ENCODE peak calls at places on chromosomes 16 and 17, in six cellular contexts. R is naive B cell, L is PC-3, E is EH, V is Right ventricle myocardium superior, U is cardiac fibroblast. S is an unnamed sample.
A peak's percentile ranks its signal among the peaks of the same experiment; 100 is the strongest.

GRCh38 chr17:47729486-47729885 is 3.5 kb upstream of the TBX21 start:
- DNase-seq in R (no peak), L (no peak), E (no peak), V (no peak), U (no peak), S (no peak)

GRCh38 chr17:2549392-2550211 is 37.9 kb upstream of the METTL16 start:
- DNase-seq in R (no peak), L (no peak), E (peak; percentile 32), V (no peak), U (no peak), S (no peak)

GRCh38 chr17:59534583-59534982 is 30.8 kb upstream of the DHX40 start:
- DNase-seq in R (no peak), L (peak; percentile 46), E (peak; percentile 14), V (no peak), U (no peak), S (peak; percentile 40)

GRCh38 chr17:21495281-21495680 is 119.1 kb downstream of the KCNJ12 start:
- DNase-seq in R (no peak), L (no peak), E (no peak), V (no peak), U (no peak), S (no peak)

GRCh38 chr17:66308856-66309255 is 6.4 kb downstream of the PRKCA start:
- DNase-seq in R (no peak), L (no peak), E (no peak), V (no peak), U (no peak), S (no peak)

GRCh38 chr16:1862394-1862793 is 9.6 kb downstream of the MEIOB start:
- DNase-seq in R (no peak), L (no peak), E (no peak), V (no peak), U (no peak), S (no peak)

GRCh38 chr16:89442588-89442987 is 47.8 kb downstream of the ANKRD11 start:
- DNase-seq in R (no peak), L (no peak), E (no peak), V (peak; percentile 54), U (no peak), S (no peak)

GRCh38 chr16:2983706-2984136 is 3.5 kb upstream of the PKMYT1 start:
- DNase-seq in R (peak; percentile 49), L (peak; percentile 86), E (peak; percentile 81), V (peak; percentile 90), U (peak; percentile 82), S (peak; percentile 91)

GRCh38 chr17:48385303-48385702 is 44.7 kb downstream of the SKAP1 start:
- DNase-seq in R (no peak), L (no peak), E (no peak), V (no peak), U (no peak), S (no peak)

GRCh38 chr16:66406534-66407368 is 20.3 kb upstream of the BEAN1 start:
- DNase-seq in R (peak; percentile 79), L (peak; percentile 69), E (peak; percentile 72), V (peak; percentile 92), U (peak; percentile 79), S (peak; percentile 89)

GRCh38 chr17:27009087-27009486 is 284.8 kb upstream of the WSB1 start:
- DNase-seq in R (no peak), L (no peak), E (no peak), V (no peak), U (no peak), S (no peak)

GRCh38 chr17:29592850-29593545 is at the start of gene ANKRD13B:
- DNase-seq in R (peak; percentile 34), L (no peak), E (peak; percentile 30), V (peak; percentile 74), U (no peak), S (no peak)

GRCh38 chr17:47803751-47804150 is 17.8 kb downstream of the OSBPL7 start:
- DNase-seq in R (no peak), L (no peak), E (no peak), V (no peak), U (no peak), S (no peak)

GRCh38 chr16:65176603-65177002 is 54.7 kb upstream of the CDH11 start:
- DNase-seq in R (no peak), L (no peak), E (peak; percentile 86), V (peak; percentile 59), U (peak; percentile 73), S (no peak)

GRCh38 chr17:48472485-48473281 is 42.7 kb upstream of the SKAP1 start:
- DNase-seq in R (no peak), L (peak; percentile 96), E (peak; percentile 83), V (no peak), U (peak; percentile 42), S (no peak)

GRCh38 chr16:138049-138417 is 440 bp downstream of the NPRL3 start:
- DNase-seq in R (peak; percentile 24), L (no peak), E (peak; percentile 20), V (peak; percentile 46), U (no peak), S (no peak)

GRCh38 chr16:83772806-83773205 is 35.0 kb upstream of the HSBP1 start:
- DNase-seq in R (no peak), L (no peak), E (no peak), V (no peak), U (no peak), S (no peak)

GRCh38 chr17:81935709-81936084 is 1.4 kb downstream of the PYCR1 start:
- DNase-seq in R (no peak), L (no peak), E (no peak), V (no peak), U (no peak), S (no peak)

GRCh38 chr16:22321340-22322001 is 24.3 kb downstream of the POLR3E start:
- DNase-seq in R (peak; percentile 41), L (peak; percentile 55), E (peak; percentile 73), V (peak; percentile 74), U (peak; percentile 81), S (peak; percentile 80)

GRCh38 chr17:78708510-78708973 is 73.5 kb downstream of the CYTH1 start:
- DNase-seq in R (peak; percentile 33), L (peak; percentile 90), E (peak; percentile 83), V (peak; percentile 69), U (peak; percentile 87), S (peak; percentile 83)

GRCh38 chr17:38510424-38511125 is 82.3 kb downstream of the ARHGAP23 start:
- DNase-seq in R (no peak), L (no peak), E (peak; percentile 54), V (peak; percentile 47), U (peak; percentile 42), S (peak; percentile 48)

GRCh38 chr17:40450175-40450574 is 6.9 kb downstream of the IGFBP4 start:
- DNase-seq in R (no peak), L (peak; percentile 52), E (peak; percentile 42), V (no peak), U (peak; percentile 69), S (peak; percentile 27)

GRCh38 chr16:67115649-67116048 is 5.9 kb downstream of the PHAF1 start:
- DNase-seq in R (no peak), L (peak; percentile 80), E (peak; percentile 92), V (no peak), U (peak; percentile 92), S (no peak)

GRCh38 chr17:30555942-30556341 is 78.7 kb downstream of the GOSR1 start:
- DNase-seq in R (no peak), L (no peak), E (no peak), V (no peak), U (no peak), S (no peak)